ENCODE peak calls at places on chromosomes 3 and 15, in nine cellular contexts. S is AG09309; U is A673; N is AG04450; H is uterus; L is right cardiac atrium; K is CD8-positive, alpha-beta memory T cell; V is upper lobe of right lung; G is foreskin fibroblast. R is an unnamed sample.

GRCh38 chr3:42601898-42602581 is 1.6 kb downstream of the NKTR start:
- DNase-seq in L (no peak), K (no peak), S (no peak), N (no peak), U (no peak), H (no peak), G (peak; percentile 37), V (no peak), R (no peak)

GRCh38 chr3:125322166-125322565 is 53.0 kb downstream of the ZNF148 start:
- DNase-seq in U (peak; percentile 92), S (no peak), K (no peak), L (no peak), V (no peak), N (peak; percentile 34), H (no peak), G (peak; percentile 70), R (no peak)

GRCh38 chr3:145767909-145768308 is 393.1 kb downstream of the PLOD2 start:
- DNase-seq in S (no peak), L (no peak), N (no peak), V (no peak), K (no peak), U (peak; percentile 33), G (peak; percentile 18), H (no peak), R (no peak)

GRCh38 chr3:66572938-66573710 is 72.3 kb upstream of the LRIG1 start:
- DNase-seq in S (no peak), N (no peak), V (no peak), U (no peak), K (no peak), H (no peak), G (no peak), L (no peak), R (no peak)

GRCh38 chr3:193869221-193870201 is 266.4 kb upstream of the HES1 start:
- DNase-seq in G (peak; percentile 91), S (peak; percentile 4), L (peak; percentile 84), K (no peak), U (no peak), V (no peak), H (no peak), N (peak; percentile 59), R (no peak)

GRCh38 chr3:120350431-120350941 is 1.3 kb upstream of the LRRC58 start:
- DNase-seq in V (no peak), G (peak; percentile 75), S (peak; percentile 28), N (peak; percentile 54), U (peak; percentile 34), H (peak; percentile 20), L (peak; percentile 68), K (no peak), R (no peak)

GRCh38 chr15:42289166-42289565 is 15.9 kb upstream of the TMEM87A start:
- DNase-seq in S (no peak), V (no peak), L (no peak), U (no peak), G (no peak), H (no peak), K (no peak), N (no peak), R (no peak)

GRCh38 chr15:33852570-33852969 is 115.7 kb upstream of the CHRM5 start:
- DNase-seq in U (peak; percentile 3), L (no peak), K (no peak), G (peak; percentile 57), H (no peak), S (peak; percentile 14), V (no peak), N (no peak), R (no peak)

GRCh38 chr3:43894176-43895049 is 203.7 kb downstream of the ABHD5 start:
- DNase-seq in H (peak; percentile 34), L (peak; percentile 87), V (peak; percentile 71), S (peak; percentile 16), G (peak; percentile 95), U (peak; percentile 84), K (no peak), N (peak; percentile 61), R (no peak)

GRCh38 chr15:91032919-91033803 is 10.8 kb upstream of the VPS33B start:
- DNase-seq in V (peak; percentile 91), G (peak; percentile 36), N (no peak), L (peak; percentile 70), H (no peak), K (peak; percentile 25), S (no peak), U (peak; percentile 41), R (no peak)

GRCh38 chr3:82736696-82737277 is 975.3 kb upstream of the GBE1 start:
- DNase-seq in U (no peak), L (no peak), V (no peak), N (no peak), K (no peak), S (no peak), G (no peak), H (no peak), R (no peak)

GRCh38 chr3:67605377-67605776 is 49.0 kb downstream of the SUCLG2 start:
- DNase-seq in L (no peak), H (no peak), K (no peak), V (no peak), S (peak; percentile 57), N (peak; percentile 50), U (no peak), G (peak; percentile 68), R (no peak)

GRCh38 chr3:29186982-29187718 is 93.7 kb upstream of the RBMS3 start:
- DNase-seq in K (no peak), L (no peak), N (peak; percentile 64), G (peak; percentile 71), H (no peak), S (peak; percentile 43), U (no peak), V (no peak), R (no peak)

GRCh38 chr3:52228266-52228665 is 2.8 kb upstream of the TLR9 start:
- DNase-seq in U (no peak), H (no peak), G (no peak), N (no peak), K (no peak), V (peak; percentile 59), L (peak; percentile 42), S (no peak), R (no peak)

GRCh38 chr15:81939604-81940440 is 106.0 kb downstream of the MEX3B start:
- DNase-seq in S (no peak), N (peak; percentile 24), H (no peak), U (peak; percentile 52), V (no peak), K (no peak), G (peak; percentile 75), L (no peak), R (no peak)

GRCh38 chr3:52707585-52707984 is 1.7 kb downstream of the SPCS1 start:
- DNase-seq in G (no peak), S (no peak), U (no peak), V (no peak), H (no peak), L (no peak), K (no peak), N (no peak), R (no peak)

GRCh38 chr15:81410318-81410753 is 36.3 kb upstream of the TMC3 start:
- DNase-seq in S (peak; percentile 46), L (peak; percentile 72), V (no peak), N (peak; percentile 37), H (peak; percentile 40), U (peak; percentile 73), K (peak; percentile 32), G (peak; percentile 91), R (peak; percentile 88)

GRCh38 chr3:62737449-62737848 is 137.8 kb downstream of the CADPS start:
- DNase-seq in S (no peak), V (no peak), K (no peak), L (no peak), G (no peak), N (no peak), U (no peak), H (no peak), R (no peak)

GRCh38 chr3:81277853-81278252 is 483.6 kb downstream of the GBE1 start:
- DNase-seq in U (no peak), L (no peak), S (no peak), H (no peak), V (no peak), K (no peak), G (peak; percentile 17), N (no peak), R (no peak)

GRCh38 chr15:66128116-66128715 is 125.3 kb downstream of the MEGF11 start:
- DNase-seq in H (no peak), V (no peak), K (no peak), L (no peak), G (no peak), U (no peak), S (no peak), N (no peak), R (no peak)

GRCh38 chr3:9902372-9903237 is at the start of gene IL17RE:
- DNase-seq in S (no peak), G (peak; percentile 53), N (no peak), L (peak; percentile 59), V (peak; percentile 86), K (no peak), H (no peak), U (no peak), R (peak; percentile 63)

GRCh38 chr3:45347329-45348000 is 40.9 kb upstream of the LARS2 start:
- DNase-seq in L (no peak), G (no peak), H (no peak), S (no peak), U (no peak), V (no peak), K (no peak), N (no peak), R (no peak)

GRCh38 chr3:10944866-10945265 is 47.7 kb upstream of the SLC6A1 start:
- DNase-seq in H (no peak), S (no peak), U (no peak), K (no peak), N (no peak), L (peak; percentile 52), V (peak; percentile 32), G (no peak), R (no peak)
- H3K4me3 ChIP-seq in H (no peak overlapping the region), S (no peak overlapping the region), U (no peak overlapping the region), K (no peak overlapping the region), N (no peak overlapping the region), L (no peak overlapping the region), V (no peak overlapping the region), G (no peak overlapping the region), R (no peak overlapping the region)

GRCh38 chr3:23650371-23651140 is 155.2 kb upstream of the UBE2E1 start:
- DNase-seq in G (peak; percentile 93), S (peak; percentile 65), L (no peak), U (no peak), V (no peak), K (no peak), N (peak; percentile 80), H (no peak), R (no peak)
- H3K4me3 ChIP-seq in G (no peak overlapping the region), S (no peak overlapping the region), L (no peak overlapping the region), U (no peak overlapping the region), V (no peak overlapping the region), K (no peak overlapping the region), N (peak overlapping the region; percentile 3), H (no peak overlapping the region), R (no peak overlapping the region)

GRCh38 chr15:50794102-50794501 is 28.6 kb upstream of the SPPL2A start:
- DNase-seq in S (no peak), N (no peak), H (no peak), K (no peak), G (no peak), V (no peak), U (no peak), L (no peak), R (no peak)
- H3K4me3 ChIP-seq in S (no peak overlapping the region), N (no peak overlapping the region), H (no peak overlapping the region), K (no peak overlapping the region), G (no peak overlapping the region), V (no peak overlapping the region), U (no peak overlapping the region), L (no peak overlapping the region), R (no peak overlapping the region)

DNA sequence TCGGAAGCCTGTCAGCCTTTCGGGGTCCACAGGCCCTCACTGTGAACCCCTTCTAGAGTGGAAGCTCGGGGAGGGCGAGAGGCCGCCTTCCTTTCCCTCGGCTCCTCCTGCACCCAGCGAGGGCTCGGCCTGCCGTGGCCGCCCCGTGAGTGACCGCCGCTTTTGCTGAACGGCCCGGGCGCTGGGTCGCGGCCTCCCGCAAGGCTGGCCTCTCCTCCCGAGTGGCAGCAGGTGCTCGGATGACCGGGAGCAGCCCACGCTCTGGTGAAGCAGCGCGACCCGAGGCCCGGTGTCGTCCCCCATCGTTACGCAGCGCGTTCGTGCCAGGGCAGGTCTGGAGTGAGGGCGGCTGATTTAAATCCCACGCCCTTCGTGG is 53.8 kb downstream of the LRRK1 start:
- DNase-seq in U (no peak), G (no peak), H (no peak), N (no peak), V (no peak), L (no peak), K (no peak), S (no peak), R (no peak)
- H3K4me3 ChIP-seq in U (no peak overlapping the region), G (no peak overlapping the region), H (no peak overlapping the region), N (peak overlapping the region; percentile 46), V (peak overlapping the region; percentile 30), L (no peak overlapping the region), K (no peak overlapping the region), S (no peak overlapping the region), R (no peak overlapping the region)